ENCODE peak calls at places on chromosome 5, in four cellular contexts. One of them, this sample, is unnamed.
A peak's percentile ranks its signal among the peaks of the same experiment; 100 is the strongest.

GRCh38 chr5:146188358-146188757 is 5.9 kb upstream of the LARS1 start:
- DNase-seq in cardiac fibroblast: no peak
- DNase-seq in suprapubic skin: no peak
- DNase-seq in glutamatergic neuron: no peak
- DNase-seq in this sample: no peak

GRCh38 chr5:31579558-31579957 is 47.5 kb downstream of the C5orf22 start:
- DNase-seq in glutamatergic neuron: no peak
- DNase-seq in cardiac fibroblast: no peak
- DNase-seq in suprapubic skin: no peak
- DNase-seq in this sample: no peak

GRCh38 chr5:142472306-142472951 is 147.6 kb upstream of the SPRY4 start:
- DNase-seq in cardiac fibroblast: peak; percentile 78
- DNase-seq in suprapubic skin: no peak
- DNase-seq in glutamatergic neuron: no peak
- DNase-seq in this sample: no peak

GRCh38 chr5:103621548-103621930 is 59.0 kb upstream of the NUDT12 start:
- DNase-seq in suprapubic skin: no peak
- DNase-seq in glutamatergic neuron: no peak
- DNase-seq in cardiac fibroblast: no peak
- DNase-seq in this sample: no peak

GRCh38 chr5:56054651-56055050 is 59.9 kb upstream of the IL6ST start:
- DNase-seq in cardiac fibroblast: peak; percentile 86
- DNase-seq in glutamatergic neuron: no peak
- DNase-seq in suprapubic skin: no peak
- DNase-seq in this sample: no peak

GRCh38 chr5:38257236-38258036 is 923 bp upstream of the EGFLAM start:
- DNase-seq in glutamatergic neuron: peak; percentile 26
- DNase-seq in cardiac fibroblast: no peak
- DNase-seq in suprapubic skin: no peak
- DNase-seq in this sample: no peak

GRCh38 chr5:172788771-172789686 is 18.0 kb upstream of the DUSP1 start:
- DNase-seq in suprapubic skin: peak; percentile 86
- DNase-seq in glutamatergic neuron: no peak
- DNase-seq in cardiac fibroblast: peak; percentile 46
- DNase-seq in this sample: no peak

GRCh38 chr5:13477118-13477737 is 467.3 kb downstream of the DNAH5 start:
- DNase-seq in suprapubic skin: no peak
- DNase-seq in glutamatergic neuron: no peak
- DNase-seq in cardiac fibroblast: no peak
- DNase-seq in this sample: no peak

GRCh38 chr5:73507062-73507461 is 8.8 kb downstream of the BTF3 start:
- DNase-seq in cardiac fibroblast: peak; percentile 57
- DNase-seq in glutamatergic neuron: no peak
- DNase-seq in suprapubic skin: no peak
- DNase-seq in this sample: no peak

GRCh38 chr5:142063878-142064331 is 44.7 kb upstream of the NDFIP1 start:
- DNase-seq in cardiac fibroblast: peak; percentile 87
- DNase-seq in suprapubic skin: peak; percentile 86
- DNase-seq in glutamatergic neuron: peak; percentile 73
- DNase-seq in this sample: no peak

GRCh38 chr5:107893642-107894041 is 222.9 kb upstream of the EFNA5 start:
- DNase-seq in suprapubic skin: no peak
- DNase-seq in cardiac fibroblast: peak; percentile 79
- DNase-seq in glutamatergic neuron: no peak
- DNase-seq in this sample: no peak

GRCh38 chr5:36108758-36109245 is 42.1 kb upstream of the UGT3A2 start:
- DNase-seq in glutamatergic neuron: no peak
- DNase-seq in suprapubic skin: no peak
- DNase-seq in cardiac fibroblast: no peak
- DNase-seq in this sample: no peak

GRCh38 chr5:132498152-132498551 is 7.6 kb upstream of the IRF1 start:
- DNase-seq in suprapubic skin: no peak
- DNase-seq in glutamatergic neuron: no peak
- DNase-seq in cardiac fibroblast: peak; percentile 63
- DNase-seq in this sample: no peak

GRCh38 chr5:3004361-3005080 is 253.0 kb upstream of the IRX2 start:
- DNase-seq in cardiac fibroblast: no peak
- DNase-seq in suprapubic skin: peak; percentile 58
- DNase-seq in glutamatergic neuron: no peak
- DNase-seq in this sample: peak; percentile 55

GRCh38 chr5:141488591-141489478 is at the start of gene PCDHGC5:
- DNase-seq in cardiac fibroblast: peak; percentile 60
- DNase-seq in glutamatergic neuron: no peak
- DNase-seq in suprapubic skin: peak; percentile 55
- DNase-seq in this sample: no peak

GRCh38 chr5:113043491-113043931 is 66.9 kb downstream of the DCP2 start:
- DNase-seq in suprapubic skin: no peak
- DNase-seq in cardiac fibroblast: peak; percentile 65
- DNase-seq in glutamatergic neuron: peak; percentile 61
- DNase-seq in this sample: no peak

GRCh38 chr5:171640396-171640981 is 145.1 kb upstream of the SMIM23 start:
- DNase-seq in suprapubic skin: no peak
- DNase-seq in glutamatergic neuron: no peak
- DNase-seq in cardiac fibroblast: no peak
- DNase-seq in this sample: no peak

GRCh38 chr5:74384851-74385250 is 255.7 kb downstream of the ENC1 start:
- DNase-seq in suprapubic skin: no peak
- DNase-seq in cardiac fibroblast: no peak
- DNase-seq in glutamatergic neuron: no peak
- DNase-seq in this sample: no peak

GRCh38 chr5:10719965-10720364 is 41.1 kb downstream of the DAP start:
- DNase-seq in glutamatergic neuron: no peak
- DNase-seq in suprapubic skin: no peak
- DNase-seq in cardiac fibroblast: no peak
- DNase-seq in this sample: no peak

GRCh38 chr5:88691945-88692868 is 190.8 kb downstream of the MEF2C start:
- DNase-seq in glutamatergic neuron: peak; percentile 23
- DNase-seq in cardiac fibroblast: no peak
- DNase-seq in suprapubic skin: no peak
- DNase-seq in this sample: no peak

GRCh38 chr5:166788050-166788449 is 1503.4 kb upstream of the WWC1 start:
- DNase-seq in suprapubic skin: no peak
- DNase-seq in cardiac fibroblast: no peak
- DNase-seq in glutamatergic neuron: no peak
- DNase-seq in this sample: no peak

DNA sequence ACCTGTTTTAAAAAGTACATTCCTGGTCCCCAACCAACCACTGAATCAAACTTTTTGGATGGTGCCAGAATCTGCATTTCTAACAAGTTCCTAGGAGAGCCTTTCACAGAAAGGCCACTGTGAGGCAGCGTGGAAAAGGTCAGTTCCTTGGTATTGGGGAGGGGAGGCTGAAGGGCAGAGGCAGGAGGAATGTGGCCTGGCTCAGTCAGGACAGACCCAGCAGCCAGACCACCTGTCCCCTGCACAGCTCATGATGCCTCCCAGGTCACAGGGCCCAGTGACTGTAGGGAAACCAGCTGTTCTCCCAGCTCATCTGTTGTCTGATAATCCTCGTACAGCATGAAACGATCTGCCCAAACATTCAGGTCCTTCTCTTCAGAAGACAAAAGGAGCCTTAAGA is 132.9 kb downstream of the LHFPL2 start:
- DNase-seq in cardiac fibroblast: no peak
- DNase-seq in suprapubic skin: no peak
- DNase-seq in glutamatergic neuron: no peak
- DNase-seq in this sample: no peak
- TF ChIP-seq CTCF in cardiac fibroblast: no peak
- TF ChIP-seq CTCF in suprapubic skin: no peak
- TF ChIP-seq CTCF in glutamatergic neuron: no peak
- TF ChIP-seq CTCF in this sample: no peak

GRCh38 chr5:179912386-179912785 is 4.7 kb upstream of the TBC1D9B start:
- DNase-seq in cardiac fibroblast: no peak
- DNase-seq in suprapubic skin: no peak
- DNase-seq in glutamatergic neuron: no peak
- DNase-seq in this sample: peak; percentile 39
- TF ChIP-seq CTCF in cardiac fibroblast: no peak
- TF ChIP-seq CTCF in suprapubic skin: no peak
- TF ChIP-seq CTCF in glutamatergic neuron: no peak
- TF ChIP-seq CTCF in this sample: no peak

DNA sequence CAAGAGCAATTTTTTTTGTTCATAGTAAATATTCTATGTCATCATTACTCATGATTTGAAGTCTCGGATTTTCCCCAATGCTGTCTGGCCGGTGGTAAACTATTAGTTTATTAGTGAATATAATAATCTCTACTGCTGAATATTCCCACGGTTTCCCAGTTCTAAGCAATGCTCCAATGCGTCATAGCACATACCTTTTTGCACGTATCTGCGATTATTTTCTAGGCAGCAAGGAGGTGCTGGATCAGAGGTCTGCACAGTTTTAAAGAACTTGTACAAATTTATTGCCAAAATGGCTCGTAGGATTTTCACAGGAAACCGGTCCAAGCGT is 43.9 kb upstream of the TCF7 start:
- DNase-seq in suprapubic skin: no peak
- DNase-seq in cardiac fibroblast: peak; percentile 57
- DNase-seq in glutamatergic neuron: no peak
- DNase-seq in this sample: no peak
- TF ChIP-seq CTCF in suprapubic skin: no peak
- TF ChIP-seq CTCF in cardiac fibroblast: no peak
- TF ChIP-seq CTCF in glutamatergic neuron: no peak
- TF ChIP-seq CTCF in this sample: peak; percentile 53

GRCh38 chr5:42596817-42597216 is 159.8 kb upstream of the CCDC152 start:
- DNase-seq in glutamatergic neuron: no peak
- DNase-seq in suprapubic skin: no peak
- DNase-seq in cardiac fibroblast: no peak
- DNase-seq in this sample: no peak

GRCh38 chr5:42598311-42598710 is 158.3 kb upstream of the CCDC152 start:
- DNase-seq in glutamatergic neuron: no peak
- DNase-seq in suprapubic skin: no peak
- DNase-seq in cardiac fibroblast: no peak
- DNase-seq in this sample: no peak

GRCh38 chr5:42597318-42597937 is 159.2 kb upstream of the CCDC152 start:
- DNase-seq in suprapubic skin: no peak
- DNase-seq in cardiac fibroblast: no peak
- DNase-seq in glutamatergic neuron: no peak
- DNase-seq in this sample: no peak

GRCh38 chr5:42600441-42600840 is 156.2 kb upstream of the CCDC152 start:
- DNase-seq in suprapubic skin: no peak
- DNase-seq in glutamatergic neuron: no peak
- DNase-seq in cardiac fibroblast: no peak
- DNase-seq in this sample: no peak

DNA sequence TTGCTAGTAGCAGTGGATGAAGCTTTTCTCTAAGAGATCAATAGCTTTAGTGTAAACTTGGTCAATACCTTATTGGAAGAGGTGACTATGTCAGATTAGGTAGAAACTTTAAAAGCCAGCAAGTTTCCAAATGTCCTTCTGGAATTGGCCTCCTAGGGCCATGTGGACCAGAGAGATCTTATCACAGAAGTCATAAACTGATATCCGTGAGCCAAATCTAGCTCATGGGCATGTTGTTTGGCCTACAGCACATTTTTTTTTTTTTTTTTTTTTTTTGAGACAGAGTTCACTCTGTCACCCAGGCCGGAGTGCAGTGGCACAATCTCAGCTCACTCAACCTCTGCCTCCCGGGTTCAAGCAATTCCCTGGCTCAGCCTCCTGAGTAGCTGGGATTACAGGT is 157.5 kb upstream of the CCDC152 start:
- DNase-seq in suprapubic skin: no peak
- DNase-seq in cardiac fibroblast: no peak
- DNase-seq in glutamatergic neuron: no peak
- DNase-seq in this sample: no peak
- TF ChIP-seq CTCF in suprapubic skin: no peak
- TF ChIP-seq CTCF in cardiac fibroblast: no peak
- TF ChIP-seq CTCF in glutamatergic neuron: no peak
- TF ChIP-seq CTCF in this sample: no peak

GRCh38 chr5:160672521-160672920 is 179.5 kb downstream of the ATP10B start:
- DNase-seq in glutamatergic neuron: no peak
- DNase-seq in cardiac fibroblast: no peak
- DNase-seq in suprapubic skin: no peak
- DNase-seq in this sample: no peak

GRCh38 chr5:160675988-160676387 is 176.0 kb downstream of the ATP10B start:
- DNase-seq in glutamatergic neuron: no peak
- DNase-seq in suprapubic skin: no peak
- DNase-seq in cardiac fibroblast: no peak
- DNase-seq in this sample: no peak
- TF ChIP-seq CTCF in glutamatergic neuron: no peak
- TF ChIP-seq CTCF in suprapubic skin: no peak
- TF ChIP-seq CTCF in cardiac fibroblast: no peak
- TF ChIP-seq CTCF in this sample: no peak

DNA sequence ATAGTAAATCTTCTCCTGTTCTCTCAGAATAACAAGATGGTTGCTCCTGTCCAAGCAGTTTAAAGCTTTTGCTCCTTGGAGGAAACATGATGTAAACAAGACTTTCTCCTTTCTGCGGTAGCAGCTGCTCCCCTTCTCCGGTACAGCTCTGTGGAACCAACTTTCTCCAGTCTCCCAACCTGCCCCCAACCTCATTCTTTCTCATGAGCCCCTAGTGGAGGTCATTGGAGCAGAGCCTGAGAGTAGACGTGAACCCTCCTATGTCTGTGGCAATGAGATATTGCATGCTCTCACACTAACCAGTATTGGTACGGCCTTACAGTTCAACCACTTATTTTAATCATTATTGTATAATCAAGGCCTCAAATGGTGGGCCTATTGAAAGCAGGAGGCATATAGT is 483.8 kb upstream of the CDH10 start:
- DNase-seq in suprapubic skin: no peak
- DNase-seq in glutamatergic neuron: no peak
- DNase-seq in cardiac fibroblast: no peak
- DNase-seq in this sample: no peak
- TF ChIP-seq CTCF in suprapubic skin: no peak
- TF ChIP-seq CTCF in glutamatergic neuron: no peak
- TF ChIP-seq CTCF in cardiac fibroblast: no peak
- TF ChIP-seq CTCF in this sample: no peak